ENCODE peak calls at places on chromosome 21, in eight cellular contexts. Q, E, G, Z, H, U, V and S are unnamed samples.

GRCh38 chr21:21029159-21029558 is 30.9 kb downstream of the NCAM2 start:
- DNase-seq in Q (no peak), E (peak), G (no peak), Z (no peak), H (no peak), U (no peak), V (no peak), S (no peak)

GRCh38 chr21:28952686-28953085 is 40.0 kb downstream of the LTN1 start:
- DNase-seq in Q (no peak), E (no peak), G (no peak), Z (no peak), H (no peak), U (no peak), V (no peak), S (no peak)

GRCh38 chr21:14119038-14119437 is 91.7 kb downstream of the LIPI start:
- DNase-seq in Q (no peak), E (no peak), G (no peak), Z (no peak), H (no peak), U (no peak), V (no peak), S (no peak)

GRCh38 chr21:33975548-33976081 is 60.0 kb upstream of the ATP5PO start:
- DNase-seq in Q (peak), E (no peak), G (no peak), Z (peak), H (no peak), U (no peak), V (no peak), S (no peak)

GRCh38 chr21:34524671-34525601 is 12.9 kb upstream of the KCNE1 start:
- DNase-seq in Q (no peak), E (no peak), G (no peak), Z (no peak), H (no peak), U (no peak), V (no peak), S (no peak)

GRCh38 chr21:29299906-29300546 is 1.3 kb downstream of the BACH1 start:
- DNase-seq in Q (peak), E (peak), G (peak), Z (peak), H (peak), U (peak), V (peak), S (no peak)

GRCh38 chr21:43355925-43356289 is 71.0 kb downstream of the SIK1 start:
- DNase-seq in Q (peak), E (no peak), G (no peak), Z (peak), H (no peak), U (no peak), V (no peak), S (no peak)

GRCh38 chr21:31156169-31156568 is 117.9 kb upstream of the KRTAP19-8 start:
- DNase-seq in Q (no peak), E (no peak), G (no peak), Z (no peak), H (no peak), U (no peak), V (no peak), S (no peak)

GRCh38 chr21:31198575-31198974 is 145.5 kb downstream of the TIAM1 start:
- DNase-seq in Q (peak), E (peak), G (peak), Z (peak), H (no peak), U (no peak), V (no peak), S (no peak)

GRCh38 chr21:23475518-23476189 is 2131.6 kb downstream of the MRPL39 start:
- DNase-seq in Q (no peak), E (no peak), G (no peak), Z (no peak), H (no peak), U (no peak), V (no peak), S (no peak)
- TF ChIP-seq CTCF in Q (no peak), E (no peak), G (no peak), Z (no peak), H (no peak), U (no peak), V (no peak), S (no peak)

DNA sequence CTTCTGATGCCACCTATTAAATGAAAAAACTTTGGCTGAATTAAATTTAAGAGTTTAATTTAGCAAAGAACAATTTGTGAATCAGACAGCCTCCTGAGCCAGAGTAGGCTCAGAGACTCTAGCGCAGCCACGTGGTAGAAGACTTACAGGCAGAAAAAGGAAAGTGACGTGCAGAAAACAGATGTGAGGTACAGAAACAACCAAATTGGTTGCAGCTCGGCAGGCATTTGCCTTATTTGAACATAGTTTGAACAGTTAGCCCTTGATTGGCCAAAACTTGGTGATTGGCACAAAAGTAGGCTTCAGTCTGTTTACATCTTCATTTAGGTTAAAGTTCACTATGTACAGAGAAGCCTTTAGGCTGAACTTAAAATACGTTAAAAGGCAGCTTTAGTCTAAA is 22.9 kb downstream of the TCP10L start:
- DNase-seq in Q (no peak), E (peak), G (no peak), Z (no peak), H (no peak), U (no peak), V (peak), S (no peak)
- TF ChIP-seq CTCF in Q (no peak), E (peak), G (no peak), Z (no peak), H (peak), U (no peak), V (peak), S (peak)

GRCh38 chr21:41966341-41966833 is 12.6 kb upstream of the C2CD2 start:
- DNase-seq in Q (no peak), E (no peak), G (no peak), Z (peak), H (no peak), U (no peak), V (no peak), S (no peak)
- TF ChIP-seq CTCF in Q (no peak), E (no peak), G (no peak), Z (no peak), H (no peak), U (no peak), V (no peak), S (no peak)

GRCh38 chr21:22961248-22961647 is 1963.0 kb downstream of the NCAM2 start:
- DNase-seq in Q (no peak), E (no peak), G (no peak), Z (no peak), H (no peak), U (no peak), V (no peak), S (no peak)

GRCh38 chr21:22965455-22966125 is 1967.4 kb downstream of the NCAM2 start:
- DNase-seq in Q (no peak), E (no peak), G (no peak), Z (no peak), H (no peak), U (no peak), V (no peak), S (no peak)
- TF ChIP-seq CTCF in Q (no peak), E (no peak), G (no peak), Z (no peak), H (no peak), U (no peak), V (no peak), S (no peak)

GRCh38 chr21:42308914-42309752 is 6.1 kb downstream of the TFF3 start:
- DNase-seq in Q (peak), E (no peak), G (no peak), Z (no peak), H (no peak), U (peak), V (no peak), S (no peak)
- TF ChIP-seq CTCF in Q (no peak), E (no peak), G (no peak), Z (no peak), H (no peak), U (no peak), V (no peak), S (no peak)

GRCh38 chr21:45011911-45012660 is 62.3 kb upstream of the ADARB1 start:
- DNase-seq in Q (no peak), E (peak), G (peak), Z (no peak), H (peak), U (no peak), V (peak), S (peak)
- TF ChIP-seq CTCF in Q (no peak), E (no peak), G (no peak), Z (no peak), H (no peak), U (no peak), V (no peak), S (peak)

GRCh38 chr21:36082140-36082742 is 12.4 kb downstream of the CBR1 start:
- DNase-seq in Q (no peak), E (no peak), G (no peak), Z (no peak), H (no peak), U (no peak), V (no peak), S (no peak)

GRCh38 chr21:36093512-36093911 is 23.7 kb downstream of the CBR1 start:
- DNase-seq in Q (no peak), E (no peak), G (no peak), Z (no peak), H (no peak), U (no peak), V (no peak), S (no peak)

GRCh38 chr21:36092676-36093075 is 22.9 kb downstream of the CBR1 start:
- DNase-seq in Q (no peak), E (no peak), G (no peak), Z (no peak), H (no peak), U (no peak), V (no peak), S (no peak)

GRCh38 chr21:36089946-36090345 is 20.1 kb downstream of the CBR1 start:
- DNase-seq in Q (no peak), E (no peak), G (no peak), Z (no peak), H (no peak), U (no peak), V (no peak), S (no peak)

DNA sequence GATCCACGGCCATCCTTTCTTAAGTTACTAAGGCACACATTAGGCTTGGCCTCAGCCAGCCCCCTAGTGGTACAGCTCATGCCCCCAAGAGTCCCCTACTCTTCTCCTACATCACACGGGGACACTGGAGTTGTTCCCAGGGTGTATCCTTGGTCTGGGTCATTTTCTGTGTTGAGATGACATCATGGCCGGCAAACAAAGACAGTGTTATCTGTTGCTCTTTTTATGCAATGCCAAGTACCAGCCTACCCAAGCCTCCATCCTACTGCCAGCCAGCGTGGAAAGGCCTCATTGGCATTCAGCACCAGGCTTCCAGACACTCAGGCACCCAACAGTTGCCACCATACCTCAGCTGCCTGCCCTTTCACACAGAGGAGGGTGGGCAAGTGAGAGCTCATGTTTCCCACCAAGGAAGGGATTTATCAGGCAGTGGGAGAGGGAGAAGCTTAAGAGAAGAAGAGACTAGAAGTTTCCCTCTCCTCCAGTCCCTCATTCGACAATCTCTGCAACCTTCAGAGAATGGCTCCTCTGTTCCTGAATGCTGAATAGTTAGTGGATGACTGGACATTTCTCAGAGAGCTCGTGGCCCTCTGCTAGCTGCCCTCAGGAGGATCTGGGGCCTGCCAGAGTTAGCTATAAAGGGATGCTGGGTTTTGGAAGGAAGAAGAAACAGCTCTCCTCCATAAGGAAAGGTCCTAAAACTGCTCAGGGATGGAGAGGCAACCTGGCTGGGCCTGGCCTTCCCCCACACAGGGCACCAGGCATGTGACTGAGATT is 17.7 kb downstream of the CBR1 start:
- DNase-seq in Q (no peak), E (no peak), G (no peak), Z (no peak), H (no peak), U (no peak), V (no peak), S (no peak)
- TF ChIP-seq CTCF in Q (no peak), E (peak), G (no peak), Z (no peak), H (no peak), U (no peak), V (no peak), S (no peak)

DNA sequence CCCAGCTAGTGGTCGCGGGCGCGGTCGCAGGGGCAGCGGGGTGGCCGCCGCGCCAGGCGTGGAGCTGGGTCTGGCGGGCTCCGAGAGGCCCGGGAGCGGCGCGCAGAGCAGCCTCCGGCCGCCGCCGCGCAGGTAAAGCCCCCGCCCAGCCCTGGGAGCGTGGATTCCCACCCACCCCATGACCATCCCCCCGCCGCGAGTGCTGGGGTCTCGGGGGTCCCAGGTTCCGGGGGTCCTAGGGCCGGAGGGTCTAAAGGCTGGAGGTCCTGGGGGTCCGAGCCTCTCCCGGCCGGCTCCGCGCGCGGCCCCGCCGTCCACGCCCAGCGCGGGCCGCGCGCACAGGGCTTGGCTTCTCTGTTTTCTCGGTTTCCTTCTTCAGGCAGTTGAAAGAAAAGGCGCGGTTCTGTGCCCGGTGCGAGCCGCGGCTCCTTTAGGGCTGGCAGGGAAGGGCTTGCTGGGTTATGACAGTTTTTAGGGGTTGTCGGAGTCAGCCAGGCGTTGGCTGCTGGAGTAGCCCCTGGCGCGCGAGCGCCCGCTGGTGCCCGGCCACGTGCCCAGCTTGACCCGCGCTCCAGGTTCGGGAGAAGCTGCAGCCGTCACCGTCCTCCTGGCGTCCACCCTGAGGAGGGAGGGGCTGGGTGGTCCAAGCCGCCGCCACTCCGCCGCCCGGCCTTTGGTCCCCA is 355 bp downstream of the LRRC3 start:
- DNase-seq in Q (peak), E (peak), G (peak), Z (peak), H (peak), U (no peak), V (peak), S (peak)
- TF ChIP-seq CTCF in Q (peak), E (peak), G (peak), Z (peak), H (peak), U (no peak), V (no peak), S (peak)